ENCODE peak calls at places on chromosomes 1 and 21, in six cellular contexts. T, K, W, F, U and X are unnamed samples.

GRCh38 chr1:43495204-43495603 is 35.5 kb upstream of the PTPRF start:
- DNase-seq in F (no peak), W (no peak), T (no peak), U (no peak), K (no peak), X (no peak)

GRCh38 chr1:218344814-218345672 is at the start of gene TGFB2:
- DNase-seq in K (peak; percentile 70), U (peak; percentile 49), W (no peak), F (peak; percentile 90), T (no peak), X (peak; percentile 60)

GRCh38 chr1:43835141-43836021 is 98.2 kb upstream of the ARTN start:
- DNase-seq in K (no peak), W (no peak), T (no peak), U (peak; percentile 36), F (peak; percentile 85), X (no peak)

GRCh38 chr21:41361786-41362604 is at the start of gene MX2:
- DNase-seq in F (peak; percentile 40), U (peak; percentile 36), K (peak; percentile 87), W (peak; percentile 87), T (peak; percentile 77), X (no peak)

GRCh38 chr1:34101151-34101550 is 63.9 kb downstream of the CSMD2 start:
- DNase-seq in T (no peak), K (no peak), U (no peak), W (no peak), F (no peak), X (no peak)

GRCh38 chr1:205810448-205811157 is 2.4 kb downstream of the SLC41A1 start:
- DNase-seq in F (peak; percentile 33), W (no peak), U (no peak), T (no peak), K (no peak), X (peak; percentile 72)

GRCh38 chr1:240091614-240092300 is at the start of gene FMN2:
- DNase-seq in F (peak; percentile 8), U (peak; percentile 43), W (no peak), T (no peak), K (no peak), X (peak; percentile 91)

GRCh38 chr1:51736702-51737101 is 119.8 kb downstream of the OSBPL9 start:
- DNase-seq in T (no peak), W (no peak), U (no peak), F (peak; percentile 53), K (no peak), X (no peak)

GRCh38 chr1:168441745-168442144 is 102.1 kb downstream of the XCL2 start:
- DNase-seq in U (no peak), K (no peak), T (no peak), F (no peak), W (no peak), X (no peak)

GRCh38 chr1:206470692-206471414 is 577 bp downstream of the IKBKE start:
- DNase-seq in K (no peak), U (no peak), W (no peak), T (no peak), F (peak; percentile 73), X (peak; percentile 88)

GRCh38 chr1:156662588-156663055 is 14.6 kb downstream of the NES start:
- DNase-seq in F (no peak), U (no peak), T (no peak), K (no peak), W (no peak), X (no peak)

GRCh38 chr1:92990828-92991227 is 29.6 kb upstream of the DIPK1A start:
- DNase-seq in T (no peak), W (no peak), K (no peak), F (no peak), U (no peak), X (no peak)

GRCh38 chr1:197440730-197441129 is 172.7 kb downstream of the CRB1 start:
- DNase-seq in U (no peak), T (no peak), F (peak; percentile 5), K (no peak), W (no peak), X (no peak)

GRCh38 chr1:152745289-152745704 is 12.5 kb upstream of the KPRP start:
- DNase-seq in U (no peak), W (no peak), T (no peak), K (no peak), F (no peak), X (no peak)

GRCh38 chr1:48677306-48678287 is 99.1 kb downstream of the BEND5 start:
- DNase-seq in K (peak; percentile 79), U (peak; percentile 27), F (peak; percentile 35), T (peak; percentile 49), W (peak; percentile 65), X (peak; percentile 76)

GRCh38 chr1:33640114-33640660 is 167.7 kb downstream of the ZSCAN20 start:
- DNase-seq in U (no peak), F (no peak), T (no peak), K (no peak), W (no peak), X (no peak)

GRCh38 chr1:2212167-2212541 is 16.0 kb upstream of the SKI start:
- DNase-seq in T (peak; percentile 38), K (peak; percentile 56), W (peak; percentile 61), U (no peak), F (no peak), X (no peak)

GRCh38 chr1:41738475-41738874 is 180.2 kb downstream of the HIVEP3 start:
- DNase-seq in F (peak; percentile 57), T (no peak), K (no peak), U (no peak), W (no peak), X (no peak)

GRCh38 chr21:43025636-43026180 is 49.9 kb downstream of the CBS start:
- DNase-seq in W (no peak), U (no peak), F (peak; percentile 59), T (no peak), K (no peak), X (no peak)

GRCh38 chr1:67441183-67441582 is 11.0 kb upstream of the SERBP1 start:
- DNase-seq in F (peak; percentile 65), U (peak; percentile 70), K (no peak), W (no peak), T (peak; percentile 23), X (no peak)

GRCh38 chr1:205791568-205792180 is 16.4 kb upstream of the RAB29 start:
- DNase-seq in U (peak; percentile 67), F (peak; percentile 53), K (peak; percentile 75), W (no peak), T (peak; percentile 55), X (peak; percentile 86)

GRCh38 chr1:40620150-40620549 is 45.3 kb downstream of the RIMS3 start:
- DNase-seq in F (no peak), K (no peak), T (no peak), W (no peak), U (no peak), X (no peak)

DNA sequence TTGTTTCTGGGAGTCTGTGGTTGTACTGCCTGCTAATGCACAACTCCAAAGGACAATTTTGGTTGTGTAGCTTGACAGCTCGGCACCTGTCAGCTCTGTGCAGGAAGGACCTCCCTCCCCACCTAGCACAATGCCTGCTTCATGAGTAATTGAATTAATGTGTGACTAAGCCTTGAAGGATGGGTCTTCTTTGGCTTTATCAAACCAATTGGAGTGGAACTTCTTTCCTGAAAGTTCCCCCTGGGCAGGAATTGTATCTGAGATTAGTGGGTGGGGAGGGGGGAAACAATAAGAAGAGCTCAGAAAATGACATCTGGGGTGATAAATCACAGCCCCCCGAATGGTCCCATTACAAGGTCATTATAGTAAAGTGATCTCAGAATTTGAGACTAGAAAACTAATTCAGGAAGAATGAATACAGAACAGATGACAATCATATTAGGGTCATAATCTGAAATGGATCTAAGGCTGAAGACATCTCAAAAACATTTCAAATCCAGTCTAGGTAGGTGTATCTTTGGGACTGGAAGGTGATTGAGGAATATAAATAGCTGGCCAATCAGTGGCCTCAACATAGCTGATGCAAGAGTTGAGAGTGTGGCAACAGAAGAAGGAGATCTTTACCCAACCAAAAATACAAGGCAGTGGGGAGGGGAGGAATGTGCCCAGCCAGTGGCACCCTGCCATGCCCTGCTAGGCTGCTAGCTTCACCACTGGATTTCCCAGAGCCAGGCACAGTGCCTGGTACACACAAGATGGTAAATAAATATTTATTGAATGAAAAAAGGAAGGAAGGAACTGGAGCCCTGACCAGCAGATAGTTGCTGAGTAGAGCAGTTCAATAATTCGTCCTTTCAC is 10.1 kb upstream of the SESN2 start:
- DNase-seq in T (peak; percentile 65), K (peak; percentile 90), F (no peak), W (no peak), U (no peak), X (peak; percentile 65)
- H3K4me3 ChIP-seq in T (peak overlapping the region; percentile 51), K (peak overlapping the region; percentile 70), F (no peak overlapping the region), W (no peak overlapping the region), U (no peak overlapping the region), X (no peak overlapping the region)

DNA sequence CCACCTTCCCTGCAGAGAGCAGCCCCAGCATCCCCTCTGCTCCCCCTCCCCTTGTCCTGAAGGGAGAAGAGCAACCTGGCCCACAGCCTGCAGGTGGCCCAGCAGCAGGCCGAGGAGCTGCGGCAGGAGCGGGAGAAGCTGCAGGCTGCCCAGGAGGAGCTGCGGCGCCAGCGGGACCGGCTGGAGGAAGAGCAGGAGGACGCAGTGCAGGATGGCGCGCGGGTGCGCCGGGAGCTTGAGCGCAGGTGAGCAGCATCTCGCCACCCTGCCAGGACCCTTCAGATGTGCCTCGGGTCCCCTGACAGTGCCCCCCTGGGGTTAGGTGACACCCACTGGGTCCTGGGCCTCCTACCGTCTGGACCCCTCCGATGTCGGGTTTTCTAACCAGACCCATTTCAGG is 22.3 kb downstream of the CROCC start:
- DNase-seq in W (no peak), F (no peak), T (no peak), K (no peak), U (no peak), X (peak; percentile 43)
- H3K36me3 ChIP-seq in W (no peaks in the 10 kb centered on the region), F (peaks cover 12% of the 10 kb centered on the region), T (peaks cover 38% of the 10 kb centered on the region), K (peaks cover 34% of the 10 kb centered on the region), U (no peaks in the 10 kb centered on the region), X (peaks cover 20% of the 10 kb centered on the region)

DNA sequence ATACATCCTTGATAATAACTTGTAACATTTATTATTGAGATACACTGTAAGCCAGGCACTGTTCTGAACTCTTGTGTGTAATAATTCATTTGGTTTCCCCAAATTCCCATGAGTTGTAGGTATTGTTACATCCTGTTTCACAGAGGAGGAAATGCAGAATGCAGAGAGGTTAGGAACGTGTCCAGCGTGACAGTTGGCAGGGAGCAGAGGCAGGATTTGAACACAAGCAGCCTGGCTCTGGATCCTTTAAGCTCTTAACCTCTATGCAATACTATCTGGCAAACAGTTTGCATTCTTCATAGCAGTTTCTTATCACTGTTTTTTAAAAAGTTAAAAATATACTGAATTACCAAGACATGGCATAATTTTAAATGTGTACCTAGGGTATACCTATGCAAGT is 30.5 kb downstream of the EEIG2 start:
- DNase-seq in W (no peak), T (no peak), U (no peak), F (no peak), K (no peak), X (no peak)
- H3K4me3 ChIP-seq in W (no peak overlapping the region), T (no peak overlapping the region), U (no peak overlapping the region), F (no peak overlapping the region), K (no peak overlapping the region), X (no peak overlapping the region)

GRCh38 chr1:154575147-154575927 is 7.8 kb downstream of the CHRNB2 start:
- DNase-seq in W (no peak), K (no peak), U (no peak), T (no peak), F (no peak), X (peak; percentile 57)
- H3K36me3 ChIP-seq in W (no peaks in the 10 kb centered on the region), K (peaks cover 21% of the 10 kb centered on the region), U (no peaks in the 10 kb centered on the region), T (peaks cover 21% of the 10 kb centered on the region), F (peaks cover 29% of the 10 kb centered on the region), X (peaks cover 20% of the 10 kb centered on the region)